ENCODE peak calls at places on chromosomes 4 and X, in four cellular contexts. S is AG09309, I is uterus, N is cardiac fibroblast. X is an unnamed sample.

GRCh38 chr4:8643986-8644385 is 51.4 kb downstream of the CPZ start:
- DNase-seq in S (no peak), N (no peak), I (no peak), X (no peak)

GRCh38 chrX:68697465-68698125 is 50.1 kb downstream of the STARD8 start:
- DNase-seq in S (no peak), I (no peak), N (no peak), X (no peak)

GRCh38 chrX:68599256-68600152 is 48.0 kb upstream of the STARD8 start:
- DNase-seq in N (peak), I (no peak), S (no peak), X (no peak)

GRCh38 chr4:122576261-122577188 is 44.3 kb downstream of the IL21 start:
- DNase-seq in N (peak), I (no peak), S (peak), X (no peak)

GRCh38 chr4:4838602-4839470 is 20.6 kb upstream of the MSX1 start:
- DNase-seq in N (no peak), S (no peak), I (no peak), X (no peak)

GRCh38 chrX:46627044-46627443 is 53.5 kb downstream of the CHST7 start:
- DNase-seq in N (no peak), S (no peak), I (no peak), X (no peak)

GRCh38 chrX:44507292-44507691 is 35.4 kb downstream of the FUNDC1 start:
- DNase-seq in S (no peak), I (no peak), N (no peak), X (no peak)

GRCh38 chr4:3046149-3046548 is 28.2 kb downstream of the HTT-AS start:
- DNase-seq in S (no peak), I (no peak), N (no peak), X (no peak)

GRCh38 chrX:45598841-45599240 is 398.2 kb upstream of the DIPK2B start:
- DNase-seq in S (peak), I (no peak), N (peak), X (no peak)

GRCh38 chr4:140025470-140025869 is 128.5 kb downstream of the MAML3 start:
- DNase-seq in I (no peak), N (no peak), S (no peak), X (no peak)

GRCh38 chr4:82810171-82810570 is 11.6 kb upstream of the SCD5 start:
- DNase-seq in I (no peak), N (no peak), S (no peak), X (no peak)

GRCh38 chrX:49995021-49995731 is 72.8 kb downstream of the CLCN5 start:
- DNase-seq in S (peak), I (no peak), N (peak), X (no peak)

GRCh38 chrX:115040417-115040816 is 23.0 kb upstream of the IL13RA2 start:
- DNase-seq in I (no peak), S (no peak), N (no peak), X (no peak)

GRCh38 chr4:20297800-20298199 is 46.1 kb downstream of the SLIT2 start:
- DNase-seq in S (no peak), I (no peak), N (no peak), X (no peak)

GRCh38 chrX:155662297-155662696 is 49.5 kb upstream of the TMLHE start:
- DNase-seq in S (no peak), I (no peak), N (peak), X (no peak)

GRCh38 chr4:114038762-114039392 is 59.4 kb upstream of the ARSJ start:
- DNase-seq in N (no peak), S (no peak), I (no peak), X (no peak)

GRCh38 chrX:155637714-155638113 is 25.0 kb upstream of the TMLHE start:
- DNase-seq in I (no peak), S (no peak), N (no peak), X (no peak)

GRCh38 chr4:149605601-149606378 is 209.9 kb downstream of the IQCM start:
- DNase-seq in I (no peak), S (no peak), N (peak), X (no peak)

GRCh38 chrX:2596050-2596449 is 95.0 kb upstream of the CD99 start:
- DNase-seq in I (no peak), N (peak), S (no peak), X (no peak)

GRCh38 chrX:30653415-30654131 is at the start of gene GK:
- DNase-seq in S (no peak), I (peak), N (peak), X (no peak)

GRCh38 chr4:3767569-3768288 is 1.5 kb downstream of the ADRA2C start:
- DNase-seq in I (no peak), S (no peak), N (peak), X (no peak)

GRCh38 chr4:11743961-11744360 is 315.3 kb upstream of the HS3ST1 start:
- DNase-seq in N (no peak), I (no peak), S (no peak), X (no peak)

GRCh38 chr4:75745721-75746199 is 21.4 kb downstream of the USO1 start:
- DNase-seq in N (no peak), S (no peak), I (no peak), X (no peak)

GRCh38 chrX:71167031-71167781 is 22.6 kb downstream of the NLGN3 start:
- DNase-seq in S (no peak), N (no peak), I (no peak), X (no peak)

GRCh38 chrX:115561605-115562491 is 874 bp downstream of the PLS3 start:
- DNase-seq in N (peak), I (peak), S (no peak), X (no peak)

GRCh38 chr4:121696641-121697461 is at the start of gene ANXA5:
- DNase-seq in S (peak), N (peak), I (peak), X (peak)

GRCh38 chr4:85084371-85085170 is 118.1 kb upstream of the WDFY3 start:
- DNase-seq in N (peak), I (peak), S (peak), X (peak)

GRCh38 chr4:150337709-150338108 is 244.2 kb upstream of the MAB21L2 start:
- DNase-seq in S (peak), N (peak), I (no peak), X (peak)

GRCh38 chr4:1728061-1728980 is 7.0 kb downstream of the TACC3 start:
- DNase-seq in S (no peak), N (no peak), I (no peak), X (no peak)

GRCh38 chrX:30310429-30311206 is 1.4 kb upstream of the NR0B1 start:
- DNase-seq in S (no peak), I (no peak), N (no peak), X (no peak)

GRCh38 chrX:44241551-44241950 is 101.9 kb downstream of the EFHC2 start:
- DNase-seq in I (no peak), N (no peak), S (no peak), X (no peak)

GRCh38 chr4:130127297-130127696 is 1031.3 kb downstream of the C4orf33 start:
- DNase-seq in N (no peak), I (no peak), S (no peak), X (no peak)

GRCh38 chr4:177951026-177951425 is 508.8 kb upstream of the AGA start:
- DNase-seq in I (no peak), N (no peak), S (no peak), X (no peak)

GRCh38 chrX:25295466-25295865 is 279.7 kb upstream of the ARX start:
- DNase-seq in N (no peak), S (no peak), I (no peak), X (no peak)

DNA sequence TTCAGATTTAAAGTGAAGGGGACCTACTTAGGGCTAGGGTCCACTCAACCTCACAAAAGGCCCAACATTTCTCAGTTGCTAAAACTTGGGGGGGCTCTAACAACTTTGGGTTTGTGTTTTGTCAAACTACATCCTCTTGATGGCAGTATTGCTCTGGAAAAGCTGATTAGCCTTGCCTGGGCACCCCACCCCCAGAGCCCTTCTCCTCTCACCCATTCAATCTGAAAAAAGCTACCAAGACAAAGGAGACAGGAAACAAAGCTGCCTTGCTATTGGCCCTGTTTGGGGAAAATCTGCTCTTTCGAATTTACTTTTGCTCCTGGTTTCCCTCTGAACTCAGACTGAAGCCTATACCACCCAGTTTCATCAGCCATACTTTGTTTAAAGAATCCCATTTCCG is 195.2 kb upstream of the STK26 start:
- DNase-seq in S (no peak), N (peak), I (no peak), X (no peak)
- TF ChIP-seq CTCF in S (peak), N (no peak), I (no peak), X (peak)

DNA sequence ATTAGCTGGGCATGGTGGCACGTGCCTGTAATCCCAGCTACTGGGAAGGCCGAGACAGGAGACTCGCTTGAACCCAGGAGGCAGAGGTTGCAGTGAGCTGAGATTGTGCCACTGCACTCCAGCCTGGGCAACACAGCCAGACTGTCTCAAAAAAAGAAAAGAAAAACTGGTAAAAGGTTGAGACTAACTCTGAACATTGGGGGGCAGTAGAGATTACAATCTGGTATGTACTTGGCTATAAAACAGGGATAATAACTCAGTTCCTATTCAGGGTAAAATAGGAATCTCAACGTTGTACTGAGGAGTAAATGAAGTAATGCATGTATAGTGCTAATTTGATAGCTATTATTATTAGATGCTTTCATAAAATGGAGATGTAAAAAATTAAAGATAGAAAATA is 12.5 kb upstream of the KLF8 start:
- DNase-seq in N (peak), S (no peak), I (no peak), X (no peak)
- TF ChIP-seq CTCF in N (no peak), S (peak), I (peak), X (no peak)

GRCh38 chr4:69497886-69498395 is 2.2 kb upstream of the UGT2B4 start:
- DNase-seq in N (no peak), S (no peak), I (no peak), X (no peak)

GRCh38 chr4:69503558-69503957 is 7.9 kb upstream of the UGT2B4 start:
- DNase-seq in N (no peak), I (no peak), S (no peak), X (no peak)
- TF ChIP-seq CTCF in N (no peak), I (no peak), S (no peak), X (no peak)

DNA sequence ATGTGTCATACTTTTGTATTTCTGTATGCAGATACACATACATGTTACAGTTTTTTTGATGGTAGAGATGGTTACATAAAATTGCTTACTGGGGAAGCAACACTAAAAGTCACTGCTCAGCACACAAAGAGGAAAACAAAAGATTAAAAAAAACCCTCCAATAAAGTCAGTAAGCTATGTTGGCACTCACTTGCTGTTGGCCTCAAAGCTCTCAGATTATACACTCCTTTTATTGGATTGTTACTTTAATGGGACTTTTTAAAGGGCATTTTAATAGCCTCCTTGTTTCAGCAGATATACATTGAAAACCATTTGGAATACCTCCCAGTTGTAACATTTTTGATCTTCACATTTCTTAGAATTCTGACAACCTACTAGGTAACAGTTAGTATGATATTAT is 222.0 kb upstream of the HHIP start:
- DNase-seq in N (no peak), I (no peak), S (no peak), X (no peak)
- TF ChIP-seq CTCF in N (no peak), I (no peak), S (no peak), X (no peak)

GRCh38 chrX:29090811-29091210 is 503.6 kb downstream of the IL1RAPL1 start:
- DNase-seq in I (no peak), S (no peak), N (peak), X (no peak)
- TF ChIP-seq CTCF in I (no peak), S (no peak), N (no peak), X (peak)

X was measured in retinal pigment epithelial cell.